ENCODE peak calls at places on chromosomes 13 and 19, in six cellular contexts. One of them, this sample, is unnamed.

GRCh38 chr13:98910501-98910951 is 67.3 kb downstream of the DOCK9 start:
- DNase-seq in GM12878: no peak
- DNase-seq in HCT116: peak
- DNase-seq in H1: no peak
- DNase-seq in HepG2: peak
- DNase-seq in SK-N-SH: no peak
- DNase-seq in this sample: no peak

GRCh38 chr19:56350416-56351045 is 35.9 kb upstream of the ZSCAN5A start:
- DNase-seq in GM12878: peak
- DNase-seq in HCT116: peak
- DNase-seq in H1: peak
- DNase-seq in HepG2: peak
- DNase-seq in SK-N-SH: peak
- DNase-seq in this sample: no peak

GRCh38 chr19:46830864-46831263 is 19.8 kb downstream of the AP2S1 start:
- DNase-seq in GM12878: no peak
- DNase-seq in HCT116: no peak
- DNase-seq in H1: no peak
- DNase-seq in HepG2: no peak
- DNase-seq in SK-N-SH: no peak
- DNase-seq in this sample: no peak

GRCh38 chr13:76845865-76846264 is 40.3 kb downstream of the KCTD12 start:
- DNase-seq in GM12878: no peak
- DNase-seq in HCT116: no peak
- DNase-seq in H1: no peak
- DNase-seq in HepG2: no peak
- DNase-seq in SK-N-SH: no peak
- DNase-seq in this sample: no peak

GRCh38 chr19:57263244-57263643 is 17.0 kb upstream of the ZNF460 start:
- DNase-seq in GM12878: no peak
- DNase-seq in HCT116: no peak
- DNase-seq in H1: no peak
- DNase-seq in HepG2: no peak
- DNase-seq in SK-N-SH: no peak
- DNase-seq in this sample: no peak

GRCh38 chr19:34232566-34233481 is 21.5 kb upstream of the GARRE1 start:
- DNase-seq in GM12878: no peak
- DNase-seq in HCT116: peak
- DNase-seq in H1: no peak
- DNase-seq in HepG2: peak
- DNase-seq in SK-N-SH: no peak
- DNase-seq in this sample: no peak

GRCh38 chr19:50162988-50163387 is at the start of gene IZUMO2:
- DNase-seq in GM12878: no peak
- DNase-seq in HCT116: no peak
- DNase-seq in H1: peak
- DNase-seq in HepG2: no peak
- DNase-seq in SK-N-SH: no peak
- DNase-seq in this sample: no peak

GRCh38 chr13:104810242-104810641 is 1725.2 kb downstream of the EFNB2 start:
- DNase-seq in GM12878: no peak
- DNase-seq in HCT116: no peak
- DNase-seq in H1: no peak
- DNase-seq in HepG2: no peak
- DNase-seq in SK-N-SH: no peak
- DNase-seq in this sample: no peak

GRCh38 chr13:30382836-30383525 is 39.3 kb upstream of the UBE2L5 start:
- DNase-seq in GM12878: no peak
- DNase-seq in HCT116: no peak
- DNase-seq in H1: no peak
- DNase-seq in HepG2: no peak
- DNase-seq in SK-N-SH: no peak
- DNase-seq in this sample: no peak

GRCh38 chr13:30388401-30389283 is 33.7 kb upstream of the UBE2L5 start:
- DNase-seq in GM12878: no peak
- DNase-seq in HCT116: no peak
- DNase-seq in H1: no peak
- DNase-seq in HepG2: no peak
- DNase-seq in SK-N-SH: no peak
- DNase-seq in this sample: no peak
- TF ChIP-seq JUND in GM12878: no peak
- TF ChIP-seq JUND in HCT116: no peak
- TF ChIP-seq JUND in H1: no peak
- TF ChIP-seq JUND in HepG2: no peak
- TF ChIP-seq JUND in SK-N-SH: no peak
- TF ChIP-seq JUND in this sample: no peak

GRCh38 chr13:51624695-51625345 is 40.6 kb downstream of the WDFY2 start:
- DNase-seq in GM12878: no peak
- DNase-seq in HCT116: no peak
- DNase-seq in H1: no peak
- DNase-seq in HepG2: no peak
- DNase-seq in SK-N-SH: no peak
- DNase-seq in this sample: no peak

GRCh38 chr13:51624207-51624606 is 39.9 kb downstream of the WDFY2 start:
- DNase-seq in GM12878: no peak
- DNase-seq in HCT116: no peak
- DNase-seq in H1: no peak
- DNase-seq in HepG2: no peak
- DNase-seq in SK-N-SH: no peak
- DNase-seq in this sample: no peak

GRCh38 chr13:51625555-51626345 is 41.5 kb downstream of the WDFY2 start:
- DNase-seq in GM12878: no peak
- DNase-seq in HCT116: no peak
- DNase-seq in H1: no peak
- DNase-seq in HepG2: no peak
- DNase-seq in SK-N-SH: no peak
- DNase-seq in this sample: no peak

GRCh38 chr13:51628059-51628852 is 44.0 kb downstream of the WDFY2 start:
- DNase-seq in GM12878: no peak
- DNase-seq in HCT116: no peak
- DNase-seq in H1: no peak
- DNase-seq in HepG2: no peak
- DNase-seq in SK-N-SH: peak
- DNase-seq in this sample: no peak

DNA sequence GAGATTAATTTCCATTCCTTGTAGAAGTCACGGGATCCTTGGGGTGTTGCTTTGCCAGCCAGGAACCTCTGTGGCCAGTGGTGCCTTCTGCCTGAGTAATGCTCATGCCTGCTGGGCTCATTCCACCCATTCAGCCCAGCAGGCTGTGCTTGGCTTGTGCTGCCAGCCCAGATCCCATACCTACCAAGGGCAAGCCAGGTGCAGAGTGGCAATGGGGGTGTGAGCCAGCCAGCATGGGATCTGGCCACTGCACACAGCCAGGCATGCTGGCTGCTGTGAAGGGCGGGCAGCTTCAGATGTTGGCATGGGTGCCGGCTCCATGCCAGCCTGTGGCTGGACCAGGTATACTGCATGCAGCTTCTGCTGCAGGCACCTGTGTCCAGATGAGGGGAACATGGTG is 42.5 kb downstream of the WDFY2 start:
- DNase-seq in GM12878: no peak
- DNase-seq in HCT116: no peak
- DNase-seq in H1: no peak
- DNase-seq in HepG2: no peak
- DNase-seq in SK-N-SH: no peak
- DNase-seq in this sample: no peak
- TF ChIP-seq JUND in GM12878: no peak
- TF ChIP-seq JUND in HCT116: no peak
- TF ChIP-seq JUND in H1: no peak
- TF ChIP-seq JUND in HepG2: no peak
- TF ChIP-seq JUND in SK-N-SH: no peak
- TF ChIP-seq JUND in this sample: no peak

DNA sequence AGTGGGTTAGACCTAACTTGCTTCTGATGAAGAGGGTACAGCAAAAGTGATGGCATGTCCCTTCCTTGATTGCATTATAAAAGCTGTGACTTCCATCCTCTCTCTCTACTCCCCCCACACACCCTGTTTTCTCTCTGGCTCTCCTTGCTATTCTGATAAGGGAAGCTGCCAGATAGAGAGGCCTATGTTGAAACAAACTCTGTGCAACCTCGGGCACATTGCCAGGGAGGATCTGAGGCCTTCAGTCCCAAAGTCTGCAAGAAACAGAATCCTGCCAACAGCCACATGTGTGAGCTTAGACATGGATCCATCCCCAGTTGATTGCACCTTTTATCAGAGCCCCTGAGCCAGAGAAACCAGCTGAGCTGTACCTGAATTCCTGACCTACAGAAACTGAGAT is 44.8 kb upstream of the ARGLU1 start:
- DNase-seq in GM12878: no peak
- DNase-seq in HCT116: no peak
- DNase-seq in H1: no peak
- DNase-seq in HepG2: no peak
- DNase-seq in SK-N-SH: no peak
- DNase-seq in this sample: no peak
- TF ChIP-seq JUND in GM12878: no peak
- TF ChIP-seq JUND in HCT116: no peak
- TF ChIP-seq JUND in H1: no peak
- TF ChIP-seq JUND in HepG2: no peak
- TF ChIP-seq JUND in SK-N-SH: no peak
- TF ChIP-seq JUND in this sample: no peak

DNA sequence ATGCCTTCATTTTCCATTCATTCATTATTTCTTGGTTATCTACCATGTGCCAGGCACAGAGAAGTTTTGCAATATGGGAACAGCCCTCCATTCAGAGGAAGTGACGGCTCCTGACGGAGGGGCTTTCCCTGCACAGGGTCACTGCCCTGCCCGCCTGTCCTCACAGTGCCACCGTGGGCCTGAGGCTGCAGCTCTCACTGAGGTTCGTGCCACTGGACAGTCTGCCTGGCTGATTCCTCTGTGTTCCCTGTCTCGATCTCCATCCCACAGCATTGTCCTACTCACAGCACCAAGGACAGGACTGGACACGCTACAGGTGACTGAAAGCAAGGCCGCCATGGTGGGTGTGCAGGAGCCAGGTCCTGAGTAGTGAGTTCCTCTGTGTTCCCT is 92.6 kb downstream of the TSHZ3 start:
- DNase-seq in GM12878: no peak
- DNase-seq in HCT116: no peak
- DNase-seq in H1: peak
- DNase-seq in HepG2: no peak
- DNase-seq in SK-N-SH: no peak
- DNase-seq in this sample: no peak
- TF ChIP-seq JUND in GM12878: no peak
- TF ChIP-seq JUND in HCT116: no peak
- TF ChIP-seq JUND in H1: no peak
- TF ChIP-seq JUND in HepG2: no peak
- TF ChIP-seq JUND in SK-N-SH: no peak
- TF ChIP-seq JUND in this sample: no peak

GRCh38 chr13:59715591-59715990 is 448.1 kb downstream of the DIAPH3 start:
- DNase-seq in GM12878: no peak
- DNase-seq in HCT116: no peak
- DNase-seq in H1: no peak
- DNase-seq in HepG2: no peak
- DNase-seq in SK-N-SH: no peak
- DNase-seq in this sample: no peak
- TF ChIP-seq JUND in GM12878: no peak
- TF ChIP-seq JUND in HCT116: no peak
- TF ChIP-seq JUND in H1: no peak
- TF ChIP-seq JUND in HepG2: no peak
- TF ChIP-seq JUND in SK-N-SH: no peak
- TF ChIP-seq JUND in this sample: no peak

GRCh38 chr13:48514776-48515175 is 18.1 kb downstream of the RCBTB2 start:
- DNase-seq in GM12878: no peak
- DNase-seq in HCT116: no peak
- DNase-seq in H1: no peak
- DNase-seq in HepG2: no peak
- DNase-seq in SK-N-SH: no peak
- DNase-seq in this sample: no peak

GRCh38 chr13:48515732-48516131 is 17.1 kb downstream of the RCBTB2 start:
- DNase-seq in GM12878: no peak
- DNase-seq in HCT116: no peak
- DNase-seq in H1: no peak
- DNase-seq in HepG2: no peak
- DNase-seq in SK-N-SH: no peak
- DNase-seq in this sample: no peak

GRCh38 chr13:48508001-48508400 is 24.9 kb downstream of the RCBTB2 start:
- DNase-seq in GM12878: no peak
- DNase-seq in HCT116: no peak
- DNase-seq in H1: no peak
- DNase-seq in HepG2: no peak
- DNase-seq in SK-N-SH: no peak
- DNase-seq in this sample: no peak

GRCh38 chr13:48507024-48507423 is 25.9 kb downstream of the RCBTB2 start:
- DNase-seq in GM12878: no peak
- DNase-seq in HCT116: no peak
- DNase-seq in H1: no peak
- DNase-seq in HepG2: no peak
- DNase-seq in SK-N-SH: no peak
- DNase-seq in this sample: no peak

GRCh38 chr13:48511621-48512232 is 21.2 kb downstream of the RCBTB2 start:
- DNase-seq in GM12878: no peak
- DNase-seq in HCT116: no peak
- DNase-seq in H1: no peak
- DNase-seq in HepG2: no peak
- DNase-seq in SK-N-SH: no peak
- DNase-seq in this sample: peak
- TF ChIP-seq JUND in GM12878: no peak
- TF ChIP-seq JUND in HCT116: no peak
- TF ChIP-seq JUND in H1: no peak
- TF ChIP-seq JUND in HepG2: no peak
- TF ChIP-seq JUND in SK-N-SH: no peak
- TF ChIP-seq JUND in this sample: no peak

GRCh38 chr19:48658483-48658882 is 12.5 kb upstream of the CA11 start:
- DNase-seq in GM12878: no peak
- DNase-seq in HCT116: no peak
- DNase-seq in H1: no peak
- DNase-seq in HepG2: no peak
- DNase-seq in SK-N-SH: no peak
- DNase-seq in this sample: no peak

GRCh38 chr19:48656840-48657474 is 11.0 kb upstream of the CA11 start:
- DNase-seq in GM12878: no peak
- DNase-seq in HCT116: no peak
- DNase-seq in H1: no peak
- DNase-seq in HepG2: no peak
- DNase-seq in SK-N-SH: no peak
- DNase-seq in this sample: no peak

GRCh38 chr19:48651682-48652046 is 5.7 kb upstream of the CA11 start:
- DNase-seq in GM12878: no peak
- DNase-seq in HCT116: no peak
- DNase-seq in H1: no peak
- DNase-seq in HepG2: no peak
- DNase-seq in SK-N-SH: no peak
- DNase-seq in this sample: no peak

GRCh38 chr19:48650974-48651681 is 5.1 kb upstream of the CA11 start:
- DNase-seq in GM12878: no peak
- DNase-seq in HCT116: no peak
- DNase-seq in H1: no peak
- DNase-seq in HepG2: peak
- DNase-seq in SK-N-SH: no peak
- DNase-seq in this sample: no peak

GRCh38 chr19:48654299-48655059 is 8.5 kb upstream of the CA11 start:
- DNase-seq in GM12878: no peak
- DNase-seq in HCT116: no peak
- DNase-seq in H1: no peak
- DNase-seq in HepG2: no peak
- DNase-seq in SK-N-SH: peak
- DNase-seq in this sample: no peak
- TF ChIP-seq JUND in GM12878: no peak
- TF ChIP-seq JUND in HCT116: no peak
- TF ChIP-seq JUND in H1: no peak
- TF ChIP-seq JUND in HepG2: no peak
- TF ChIP-seq JUND in SK-N-SH: no peak
- TF ChIP-seq JUND in this sample: no peak